ENCODE peak calls at places on chromosome 17, in six cellular contexts. One of them, this sample, is unnamed.

GRCh38 chr17:34847939-34848338 is 113.3 kb downstream of the CCT6B start:
- DNase-seq in astrocyte of the spinal cord: no peak
- DNase-seq in SK-N-SH: no peak
- DNase-seq in AG04449: no peak
- DNase-seq in NB4: peak
- DNase-seq in H9: no peak
- DNase-seq in this sample: no peak

GRCh38 chr17:45129940-45130639 is 2.2 kb downstream of the PLCD3 start:
- DNase-seq in astrocyte of the spinal cord: no peak
- DNase-seq in SK-N-SH: no peak
- DNase-seq in AG04449: no peak
- DNase-seq in NB4: no peak
- DNase-seq in H9: no peak
- DNase-seq in this sample: no peak

GRCh38 chr17:2580641-2581040 is 12.8 kb upstream of the PAFAH1B1 start:
- DNase-seq in astrocyte of the spinal cord: no peak
- DNase-seq in SK-N-SH: no peak
- DNase-seq in AG04449: no peak
- DNase-seq in NB4: no peak
- DNase-seq in H9: no peak
- DNase-seq in this sample: no peak

GRCh38 chr17:50765454-50766221 is 1.7 kb downstream of the ANKRD40CL start:
- DNase-seq in astrocyte of the spinal cord: no peak
- DNase-seq in SK-N-SH: no peak
- DNase-seq in AG04449: no peak
- DNase-seq in NB4: peak
- DNase-seq in H9: no peak
- DNase-seq in this sample: no peak

GRCh38 chr17:2798679-2799078 is 2.4 kb downstream of the RAP1GAP2 start:
- DNase-seq in astrocyte of the spinal cord: no peak
- DNase-seq in SK-N-SH: no peak
- DNase-seq in AG04449: no peak
- DNase-seq in NB4: no peak
- DNase-seq in H9: peak
- DNase-seq in this sample: no peak

GRCh38 chr17:7586673-7587419 is 3.0 kb downstream of the SOX15 start:
- DNase-seq in astrocyte of the spinal cord: no peak
- DNase-seq in SK-N-SH: no peak
- DNase-seq in AG04449: no peak
- DNase-seq in NB4: no peak
- DNase-seq in H9: peak
- DNase-seq in this sample: no peak

GRCh38 chr17:49980703-49981197 is 11.8 kb downstream of the DLX4 start:
- DNase-seq in astrocyte of the spinal cord: no peak
- DNase-seq in SK-N-SH: peak
- DNase-seq in AG04449: no peak
- DNase-seq in NB4: no peak
- DNase-seq in H9: peak
- DNase-seq in this sample: no peak

GRCh38 chr17:50346313-50347086 is 574 bp downstream of the XYLT2 start:
- DNase-seq in astrocyte of the spinal cord: no peak
- DNase-seq in SK-N-SH: peak
- DNase-seq in AG04449: no peak
- DNase-seq in NB4: peak
- DNase-seq in H9: peak
- DNase-seq in this sample: no peak

GRCh38 chr17:41785091-41785875 is 1.2 kb downstream of the JUP start:
- DNase-seq in astrocyte of the spinal cord: no peak
- DNase-seq in SK-N-SH: peak
- DNase-seq in AG04449: no peak
- DNase-seq in NB4: peak
- DNase-seq in H9: peak
- DNase-seq in this sample: no peak

GRCh38 chr17:83189013-83189672 is 109.7 kb downstream of the METRNL start:
- DNase-seq in astrocyte of the spinal cord: no peak
- DNase-seq in SK-N-SH: no peak
- DNase-seq in AG04449: no peak
- DNase-seq in NB4: no peak
- DNase-seq in H9: no peak
- DNase-seq in this sample: peak

GRCh38 chr17:49787932-49788442 is 494 bp upstream of the KAT7 start:
- DNase-seq in astrocyte of the spinal cord: no peak
- DNase-seq in SK-N-SH: peak
- DNase-seq in AG04449: no peak
- DNase-seq in NB4: peak
- DNase-seq in H9: peak
- DNase-seq in this sample: no peak

GRCh38 chr17:63998050-63998720 is at the start of gene PRR29:
- DNase-seq in astrocyte of the spinal cord: no peak
- DNase-seq in SK-N-SH: peak
- DNase-seq in AG04449: no peak
- DNase-seq in NB4: peak
- DNase-seq in H9: peak
- DNase-seq in this sample: no peak

GRCh38 chr17:5912927-5913565 is 157.1 kb upstream of the WSCD1 start:
- DNase-seq in astrocyte of the spinal cord: no peak
- DNase-seq in SK-N-SH: no peak
- DNase-seq in AG04449: no peak
- DNase-seq in NB4: no peak
- DNase-seq in H9: no peak
- DNase-seq in this sample: no peak

GRCh38 chr17:7590743-7591142 is 849 bp upstream of the SOX15 start:
- DNase-seq in astrocyte of the spinal cord: peak
- DNase-seq in SK-N-SH: peak
- DNase-seq in AG04449: no peak
- DNase-seq in NB4: no peak
- DNase-seq in H9: peak
- DNase-seq in this sample: no peak

GRCh38 chr17:64534187-64534586 is 27.4 kb downstream of the CEP95 start:
- DNase-seq in astrocyte of the spinal cord: no peak
- DNase-seq in SK-N-SH: no peak
- DNase-seq in AG04449: no peak
- DNase-seq in NB4: peak
- DNase-seq in H9: no peak
- DNase-seq in this sample: no peak

GRCh38 chr17:41553176-41553575 is 18.7 kb downstream of the KRT9 start:
- DNase-seq in astrocyte of the spinal cord: no peak
- DNase-seq in SK-N-SH: no peak
- DNase-seq in AG04449: no peak
- DNase-seq in NB4: no peak
- DNase-seq in H9: no peak
- DNase-seq in this sample: no peak

DNA sequence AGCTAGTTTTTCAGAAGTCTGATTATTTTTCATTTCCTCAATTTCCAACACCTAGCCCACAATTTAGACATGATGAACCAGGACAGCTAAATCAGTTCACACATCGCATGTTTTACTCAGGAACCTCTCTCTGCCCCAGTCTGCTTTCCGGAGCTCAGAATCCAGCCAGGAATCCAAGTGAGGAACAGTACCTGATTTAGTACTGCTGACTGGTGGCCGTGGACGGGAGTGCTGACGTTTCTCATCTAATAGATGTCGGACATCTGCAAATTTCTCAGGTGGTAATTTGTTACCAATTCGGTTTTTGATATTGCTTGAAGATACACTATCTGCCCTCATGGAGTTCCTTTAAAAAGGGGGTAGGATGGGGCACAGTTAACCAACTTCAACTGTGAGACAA is 14.9 kb upstream of the ITGAE start:
- DNase-seq in astrocyte of the spinal cord: no peak
- DNase-seq in SK-N-SH: no peak
- DNase-seq in AG04449: no peak
- DNase-seq in NB4: no peak
- DNase-seq in H9: no peak
- DNase-seq in this sample: no peak
- TF ChIP-seq CTCF in astrocyte of the spinal cord: peak
- TF ChIP-seq CTCF in SK-N-SH: no peak
- TF ChIP-seq CTCF in AG04449: no peak
- TF ChIP-seq CTCF in NB4: no peak
- TF ChIP-seq CTCF in H9: peak
- TF ChIP-seq CTCF in this sample: no peak

GRCh38 chr17:27354051-27354490 is 60.2 kb downstream of the WSB1 start:
- DNase-seq in astrocyte of the spinal cord: no peak
- DNase-seq in SK-N-SH: no peak
- DNase-seq in AG04449: no peak
- DNase-seq in NB4: no peak
- DNase-seq in H9: peak
- DNase-seq in this sample: no peak

GRCh38 chr17:27356091-27356705 is 62.3 kb downstream of the WSB1 start:
- DNase-seq in astrocyte of the spinal cord: no peak
- DNase-seq in SK-N-SH: no peak
- DNase-seq in AG04449: no peak
- DNase-seq in NB4: no peak
- DNase-seq in H9: no peak
- DNase-seq in this sample: no peak

GRCh38 chr17:27353469-27354050 is 59.6 kb downstream of the WSB1 start:
- DNase-seq in astrocyte of the spinal cord: peak
- DNase-seq in SK-N-SH: peak
- DNase-seq in AG04449: peak
- DNase-seq in NB4: peak
- DNase-seq in H9: peak
- DNase-seq in this sample: peak

GRCh38 chr17:27355419-27355818 is 61.5 kb downstream of the WSB1 start:
- DNase-seq in astrocyte of the spinal cord: no peak
- DNase-seq in SK-N-SH: no peak
- DNase-seq in AG04449: no peak
- DNase-seq in NB4: no peak
- DNase-seq in H9: no peak
- DNase-seq in this sample: no peak

DNA sequence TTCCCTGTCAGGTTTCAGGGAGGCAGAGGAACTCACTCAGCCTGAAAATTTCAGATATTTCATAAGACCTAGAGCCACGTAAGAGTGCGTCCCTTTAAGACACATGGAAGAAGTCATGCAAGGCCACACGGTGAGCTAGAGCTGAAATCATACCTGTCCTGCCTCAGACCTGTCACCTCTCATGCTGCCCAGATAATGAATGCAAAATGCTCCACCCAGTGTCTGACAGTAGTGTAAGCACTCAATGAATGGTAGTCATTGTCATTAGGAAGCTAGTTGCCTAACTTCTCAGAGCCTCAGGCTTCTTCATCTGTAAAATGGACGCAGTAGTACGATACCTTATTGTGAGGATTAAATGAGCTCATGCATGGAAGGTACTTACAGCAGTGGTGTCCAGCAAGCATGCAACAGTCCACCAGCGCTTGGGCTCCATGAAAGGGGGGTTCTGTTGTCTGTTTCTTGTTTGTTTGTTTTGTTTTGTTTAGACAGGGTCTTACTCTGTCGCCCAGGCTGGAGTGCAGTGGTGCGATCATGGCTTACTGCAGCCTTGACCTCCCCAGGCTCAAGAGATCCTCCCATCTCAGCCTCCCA is 60.7 kb downstream of the WSB1 start:
- DNase-seq in astrocyte of the spinal cord: no peak
- DNase-seq in SK-N-SH: no peak
- DNase-seq in AG04449: no peak
- DNase-seq in NB4: peak
- DNase-seq in H9: no peak
- DNase-seq in this sample: no peak
- TF ChIP-seq CTCF in astrocyte of the spinal cord: no peak
- TF ChIP-seq CTCF in SK-N-SH: no peak
- TF ChIP-seq CTCF in AG04449: no peak
- TF ChIP-seq CTCF in NB4: no peak
- TF ChIP-seq CTCF in H9: no peak
- TF ChIP-seq CTCF in this sample: no peak

DNA sequence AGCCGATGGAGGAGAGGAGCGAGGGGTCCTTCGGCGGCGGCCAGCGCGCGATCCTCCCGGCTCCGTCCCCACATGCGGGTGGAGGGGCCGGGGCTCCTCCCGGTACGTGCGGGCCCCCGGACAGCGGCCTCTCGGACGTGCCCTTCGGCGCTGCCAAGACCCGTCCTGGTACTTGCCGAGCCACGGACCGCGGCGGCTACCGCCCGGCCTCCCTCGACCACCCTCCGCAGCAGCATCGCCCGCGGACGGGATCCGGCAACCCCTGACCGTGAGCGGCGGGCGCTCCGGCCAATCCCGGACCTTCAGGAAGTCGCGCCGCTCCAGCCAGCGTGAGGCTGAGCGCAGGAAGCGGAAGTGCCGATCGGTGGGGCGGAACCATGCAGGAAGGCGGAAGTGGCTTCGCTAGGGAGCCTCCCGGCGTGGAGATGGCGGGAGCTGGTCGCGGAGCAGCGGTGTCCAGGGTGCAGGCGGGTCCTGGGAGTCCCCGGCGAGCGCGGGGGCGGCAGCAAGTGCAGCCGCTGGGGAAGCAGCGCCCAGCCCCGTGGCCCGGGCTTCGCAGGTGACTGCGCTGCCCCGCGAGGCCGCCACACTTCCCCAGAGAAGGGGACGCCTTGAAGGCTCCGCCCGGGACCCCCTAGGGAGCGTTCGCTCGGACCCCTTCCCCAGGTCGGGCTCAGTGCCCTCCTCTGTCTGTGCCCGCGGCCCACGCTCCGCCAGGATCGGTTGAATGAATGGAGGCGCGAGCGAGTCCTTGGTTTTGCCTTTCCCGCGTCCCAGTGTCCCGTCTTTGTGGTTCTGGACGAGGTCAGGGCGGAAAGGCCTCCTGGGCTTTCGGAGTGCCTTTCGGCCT is at the start of the genes CCDC137 and OXLD1:
- DNase-seq in astrocyte of the spinal cord: peak
- DNase-seq in SK-N-SH: peak
- DNase-seq in AG04449: peak
- DNase-seq in NB4: peak
- DNase-seq in H9: peak
- DNase-seq in this sample: peak
- TF ChIP-seq CTCF in astrocyte of the spinal cord: no peak
- TF ChIP-seq CTCF in SK-N-SH: no peak
- TF ChIP-seq CTCF in AG04449: no peak
- TF ChIP-seq CTCF in NB4: no peak
- TF ChIP-seq CTCF in H9: no peak
- TF ChIP-seq CTCF in this sample: peak

GRCh38 chr17:77256710-77257109 is 115.9 kb downstream of the SEC14L1 start:
- DNase-seq in astrocyte of the spinal cord: no peak
- DNase-seq in SK-N-SH: no peak
- DNase-seq in AG04449: no peak
- DNase-seq in NB4: no peak
- DNase-seq in H9: no peak
- DNase-seq in this sample: no peak
- TF ChIP-seq CTCF in astrocyte of the spinal cord: no peak
- TF ChIP-seq CTCF in SK-N-SH: peak
- TF ChIP-seq CTCF in AG04449: no peak
- TF ChIP-seq CTCF in NB4: no peak
- TF ChIP-seq CTCF in H9: peak
- TF ChIP-seq CTCF in this sample: no peak

DNA sequence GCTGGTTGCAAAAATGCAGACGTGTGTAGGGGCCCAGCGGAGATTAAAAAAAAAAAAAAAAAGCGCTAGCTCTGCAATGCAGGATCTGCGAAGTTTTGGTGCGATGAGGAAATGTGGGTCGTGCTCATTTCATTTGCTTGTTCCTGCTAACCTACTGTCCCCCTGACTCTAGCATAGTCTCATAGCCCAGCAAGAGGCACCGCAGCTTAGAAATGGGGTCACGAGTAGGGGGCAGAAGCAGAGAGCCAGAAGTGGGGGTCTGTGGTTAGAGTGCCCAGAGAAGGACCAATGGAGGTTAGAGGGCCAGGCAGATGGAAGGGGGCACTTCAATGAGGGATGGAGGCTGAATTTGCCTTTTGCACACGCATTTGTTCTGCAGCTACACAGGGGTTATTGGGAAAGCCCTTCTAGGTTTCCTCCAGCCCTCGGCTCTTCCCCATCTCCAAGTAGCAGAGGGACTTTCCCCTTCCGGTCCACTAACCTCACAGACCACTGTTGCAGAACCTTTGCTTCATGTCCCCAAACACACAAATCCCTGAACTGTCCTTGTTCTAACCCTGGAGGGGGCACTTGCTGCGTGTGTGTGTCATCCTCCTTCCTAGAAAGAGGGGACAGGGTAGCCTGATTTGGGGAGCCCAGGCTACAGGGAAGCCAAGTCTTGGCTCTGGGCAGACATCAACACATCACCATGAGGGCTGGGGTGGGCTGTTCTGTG is 7.0 kb upstream of the NR1D1 start:
- DNase-seq in astrocyte of the spinal cord: no peak
- DNase-seq in SK-N-SH: no peak
- DNase-seq in AG04449: no peak
- DNase-seq in NB4: peak
- DNase-seq in H9: peak
- DNase-seq in this sample: no peak
- TF ChIP-seq CTCF in astrocyte of the spinal cord: no peak
- TF ChIP-seq CTCF in SK-N-SH: no peak
- TF ChIP-seq CTCF in AG04449: no peak
- TF ChIP-seq CTCF in NB4: no peak
- TF ChIP-seq CTCF in H9: no peak
- TF ChIP-seq CTCF in this sample: no peak

This sample was measured in tibial nerve.